ENCODE peak calls at places on chromosomes 1 and 21, in nine cellular contexts. U is OCI-LY7, L is AG04449, F is fibroblast of lung, K is mammary epithelial cell, J is HFF-Myc, C is foreskin fibroblast, Z is RWPE2, Q is AG09309. E is an unnamed sample.

GRCh38 chr1:45359882-45360513 is 19.8 kb upstream of the MUTYH start:
- DNase-seq in U (peak), L (no peak), F (peak), K (peak), J (no peak), C (peak), Z (no peak), Q (peak), E (peak)

GRCh38 chr1:172054172-172054571 is 212.9 kb downstream of the DNM3 start:
- DNase-seq in U (no peak), L (no peak), F (no peak), K (no peak), J (no peak), C (no peak), Z (no peak), Q (no peak), E (no peak)

GRCh38 chr1:167798951-167799350 is 77.2 kb downstream of the MPZL1 start:
- DNase-seq in U (no peak), L (no peak), F (no peak), K (no peak), J (no peak), C (no peak), Z (no peak), Q (no peak), E (no peak)

GRCh38 chr1:15843826-15844572 is 3.5 kb upstream of the SPEN start:
- DNase-seq in U (peak), L (no peak), F (peak), K (no peak), J (no peak), C (no peak), Z (no peak), Q (no peak), E (no peak)

GRCh38 chr1:68117416-68117815 is 67.0 kb upstream of the DIRAS3 start:
- DNase-seq in U (no peak), L (no peak), F (no peak), K (no peak), J (no peak), C (no peak), Z (no peak), Q (no peak), E (no peak)

GRCh38 chr1:162904579-162904978 is 43.6 kb upstream of the CCDC190 start:
- DNase-seq in U (no peak), L (no peak), F (peak), K (no peak), J (no peak), C (no peak), Z (no peak), Q (no peak), E (peak)

GRCh38 chr1:204102029-204102611 is 29.2 kb downstream of the SOX13 start:
- DNase-seq in U (no peak), L (no peak), F (no peak), K (no peak), J (no peak), C (no peak), Z (no peak), Q (no peak), E (no peak)

GRCh38 chr1:9494936-9495758 is 44.1 kb upstream of the SLC25A33 start:
- DNase-seq in U (peak), L (no peak), F (peak), K (peak), J (no peak), C (no peak), Z (no peak), Q (no peak), E (peak)

GRCh38 chr21:42614811-42615342 is 38.5 kb upstream of the PDE9A start:
- DNase-seq in U (peak), L (no peak), F (no peak), K (peak), J (no peak), C (peak), Z (peak), Q (no peak), E (no peak)

GRCh38 chr21:28439852-28440251 is 552.8 kb downstream of the LTN1 start:
- DNase-seq in U (no peak), L (no peak), F (no peak), K (no peak), J (peak), C (peak), Z (no peak), Q (no peak), E (no peak)

GRCh38 chr1:232600430-232601258 is 29.3 kb downstream of the SIPA1L2 start:
- DNase-seq in U (peak), L (no peak), F (peak), K (no peak), J (no peak), C (no peak), Z (no peak), Q (no peak), E (no peak)

GRCh38 chr1:172674831-172675613 is 16.1 kb downstream of the FASLG start:
- DNase-seq in U (no peak), L (no peak), F (peak), K (no peak), J (no peak), C (no peak), Z (no peak), Q (no peak), E (no peak)

GRCh38 chr1:37575692-37576091 is 19.0 kb downstream of the DNALI1 start:
- DNase-seq in U (no peak), L (peak), F (peak), K (no peak), J (no peak), C (no peak), Z (no peak), Q (no peak), E (peak)

GRCh38 chr1:161915051-161915503 is 108.6 kb downstream of the OLFML2B start:
- DNase-seq in U (no peak), L (no peak), F (no peak), K (no peak), J (no peak), C (no peak), Z (no peak), Q (no peak), E (peak)

GRCh38 chr1:215543191-215543606 is 23.9 kb upstream of the KCTD3 start:
- DNase-seq in U (no peak), L (no peak), F (peak), K (peak), J (no peak), C (peak), Z (no peak), Q (peak), E (peak)

GRCh38 chr1:159854693-159855192 is 7.7 kb downstream of the VSIG8 start:
- DNase-seq in U (no peak), L (no peak), F (peak), K (peak), J (no peak), C (peak), Z (peak), Q (peak), E (peak)

GRCh38 chr21:46121286-46122221 is 23.6 kb downstream of the COL6A2 start:
- DNase-seq in U (no peak), L (no peak), F (no peak), K (no peak), J (no peak), C (no peak), Z (peak), Q (no peak), E (no peak)

GRCh38 chr1:85718678-85719340 is 10.6 kb upstream of the ZNHIT6 start:
- DNase-seq in U (no peak), L (no peak), F (no peak), K (no peak), J (no peak), C (no peak), Z (no peak), Q (no peak), E (no peak)

DNA sequence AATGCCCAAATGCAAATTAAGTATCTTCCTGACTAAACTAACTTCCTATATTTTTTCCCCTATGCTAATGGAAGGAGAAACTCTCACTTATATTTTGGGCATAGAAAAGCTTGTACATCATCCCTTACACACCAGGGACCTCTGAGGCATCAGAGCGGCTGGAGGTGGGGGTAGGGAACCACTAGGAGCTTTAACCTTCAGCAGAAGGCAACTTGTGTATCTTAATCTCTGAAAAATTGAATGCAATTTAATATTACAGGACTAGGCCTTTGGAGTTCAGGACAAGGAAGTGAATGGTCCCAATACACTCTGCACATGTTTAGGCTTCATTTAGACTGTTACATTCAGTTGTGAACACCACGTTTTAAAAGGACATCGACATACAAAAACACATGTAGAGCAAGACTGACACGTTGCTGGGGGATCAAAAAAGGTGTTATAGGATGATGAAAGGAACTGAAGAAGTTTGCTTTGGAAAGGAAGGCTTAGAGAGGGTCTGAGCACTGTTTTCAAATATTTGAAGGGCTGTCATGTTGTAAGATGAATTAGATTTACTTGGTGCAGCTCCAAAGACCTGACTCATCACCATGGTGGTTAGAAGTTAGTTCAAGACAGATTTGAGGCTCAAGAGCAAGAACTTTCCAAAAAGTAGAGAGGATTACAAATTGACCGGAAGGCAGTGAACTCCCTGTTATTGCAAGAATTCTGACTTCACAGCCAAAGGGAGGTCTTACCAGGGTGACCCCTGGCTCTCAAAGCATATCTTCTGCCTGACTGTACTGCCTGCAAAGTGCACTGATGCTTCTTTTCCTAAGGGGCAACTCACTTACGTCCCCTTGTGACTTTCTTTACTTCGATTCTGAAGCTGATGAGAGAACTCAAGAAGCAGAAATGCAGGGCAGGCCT is 86.1 kb downstream of the NAV1 start:
- DNase-seq in U (no peak), L (peak), F (peak), K (no peak), J (peak), C (peak), Z (no peak), Q (peak), E (peak)
- TF ChIP-seq CTCF in U (no peak), L (peak), F (peak), K (no peak), J (peak), C (peak), Z (no peak), Q (peak), E (peak)

GRCh38 chr1:199071080-199071479 is 432.2 kb downstream of the PTPRC start:
- DNase-seq in U (no peak), L (no peak), F (no peak), K (no peak), J (no peak), C (no peak), Z (no peak), Q (no peak), E (no peak)

GRCh38 chr1:199067483-199067882 is 428.6 kb downstream of the PTPRC start:
- DNase-seq in U (no peak), L (no peak), F (no peak), K (no peak), J (no peak), C (no peak), Z (no peak), Q (no peak), E (no peak)

GRCh38 chr1:199075792-199076191 is 437.0 kb downstream of the PTPRC start:
- DNase-seq in U (no peak), L (no peak), F (no peak), K (no peak), J (no peak), C (no peak), Z (no peak), Q (no peak), E (no peak)

DNA sequence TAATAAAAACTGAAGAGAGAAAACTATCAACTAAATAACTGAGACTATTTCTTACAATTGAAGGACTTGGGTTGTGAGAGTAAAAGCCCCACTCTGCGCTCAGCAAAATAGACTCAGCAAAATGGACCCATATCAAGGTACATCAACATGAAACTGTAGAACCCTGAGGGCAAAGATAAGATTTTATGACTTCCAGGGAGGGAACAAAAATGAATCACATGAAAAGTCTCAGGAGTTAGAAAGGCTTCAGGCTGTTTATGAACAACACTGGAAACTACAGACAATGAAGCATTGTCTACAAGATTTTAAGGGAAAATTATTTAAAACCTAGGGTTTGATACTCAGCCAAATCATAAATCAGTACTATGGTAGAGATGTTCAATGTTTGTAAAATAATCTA is 434.3 kb downstream of the PTPRC start:
- DNase-seq in U (no peak), L (no peak), F (no peak), K (peak), J (no peak), C (no peak), Z (no peak), Q (no peak), E (no peak)
- H3K4me3 ChIP-seq in U (no peak), L (no peak), F (no peak), K (no peak), J (no peak), C (no peak), Z (no peak), Q (no peak), E (no peak)

GRCh38 chr21:14846619-14847018 is 218.2 kb downstream of the NRIP1 start:
- DNase-seq in U (no peak), L (no peak), F (no peak), K (no peak), J (no peak), C (no peak), Z (no peak), Q (no peak), E (no peak)

GRCh38 chr21:14850394-14850793 is 214.4 kb downstream of the NRIP1 start:
- DNase-seq in U (no peak), L (peak), F (peak), K (no peak), J (no peak), C (no peak), Z (no peak), Q (no peak), E (peak)
- TF ChIP-seq CTCF in U (no peak), L (no peak), F (no peak), K (no peak), J (no peak), C (no peak), Z (no peak), Q (no peak), E (no peak)

DNA sequence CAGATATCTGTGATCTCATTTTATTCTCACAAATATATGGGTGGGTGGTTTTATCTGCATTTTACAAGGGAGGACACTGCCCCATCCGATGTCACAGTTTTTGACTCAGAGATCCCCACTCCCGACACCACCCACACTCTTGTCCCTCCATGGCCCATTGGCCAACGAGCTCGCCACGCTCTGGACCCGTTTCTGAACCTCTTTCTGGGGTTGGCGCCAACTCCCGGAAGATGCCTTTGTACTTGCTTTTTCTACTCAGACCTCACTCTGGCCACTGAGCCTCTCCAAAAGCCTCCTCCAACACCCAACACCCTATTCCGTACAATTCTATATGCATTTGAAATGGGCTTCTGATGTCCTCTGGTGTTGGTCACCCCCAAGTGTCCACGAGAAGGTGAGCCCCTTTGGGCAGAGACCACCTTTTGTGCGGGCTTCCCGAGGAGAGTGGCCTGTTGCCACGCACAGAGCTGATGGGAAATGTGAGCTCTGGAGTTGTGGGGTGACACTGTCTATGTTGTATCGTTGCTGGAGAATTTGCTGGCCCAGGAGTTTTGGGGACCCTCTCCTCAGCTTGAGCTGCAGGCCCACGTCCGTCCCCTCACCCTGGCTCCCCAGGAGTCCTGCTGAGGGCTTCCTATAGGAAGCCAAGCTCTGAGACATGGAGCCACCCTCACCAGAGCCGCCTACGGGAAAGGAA is 366.9 kb upstream of the VAMP3 start:
- DNase-seq in U (no peak), L (no peak), F (no peak), K (no peak), J (no peak), C (no peak), Z (no peak), Q (no peak), E (no peak)
- H3K4me3 ChIP-seq in U (no peak), L (no peak), F (no peak), K (no peak), J (no peak), C (no peak), Z (no peak), Q (no peak), E (no peak)

GRCh38 chr1:112298558-112298957 is 97.5 kb upstream of the CTTNBP2NL start:
- DNase-seq in U (peak), L (peak), F (peak), K (peak), J (peak), C (peak), Z (no peak), Q (peak), E (peak)
- TF ChIP-seq CTCF in U (peak), L (peak), F (peak), K (peak), J (peak), C (peak), Z (peak), Q (peak), E (peak)

GRCh38 chr1:153025797-153026196 is 5.2 kb upstream of the SPRR1B start:
- DNase-seq in U (no peak), L (no peak), F (no peak), K (peak), J (no peak), C (no peak), Z (no peak), Q (no peak), E (no peak)
- H3K4me3 ChIP-seq in U (no peak), L (no peak), F (no peak), K (no peak), J (no peak), C (no peak), Z (no peak), Q (no peak), E (no peak)

GRCh38 chr1:195717651-195718050 is 890.6 kb downstream of the KCNT2 start:
- DNase-seq in U (no peak), L (no peak), F (peak), K (peak), J (peak), C (peak), Z (no peak), Q (no peak), E (peak)
- TF ChIP-seq CTCF in U (peak), L (peak), F (peak), K (peak), J (peak), C (peak), Z (peak), Q (peak), E (peak)